ENCODE peak calls at places on chromosomes 7 and 10, in six cellular contexts. V is IMR-90, B is SK-N-SH, K is fibroblast of lung, J is H9, Z is HepG2. F is an unnamed sample.

GRCh38 chr10:62690703-62691102 is 113.8 kb upstream of the ADO start:
- DNase-seq in B (no peak), Z (no peak), V (no peak), J (peak; percentile 35), K (no peak), F (no peak)

GRCh38 chr10:72173635-72174296 is 42.0 kb upstream of the ANAPC16 start:
- DNase-seq in B (peak; percentile 37), K (peak; percentile 25), V (peak; percentile 13), Z (peak; percentile 42), J (no peak), F (no peak)

GRCh38 chr7:15751191-15751701 is 64.8 kb upstream of the MEOX2 start:
- DNase-seq in V (no peak), Z (no peak), B (no peak), J (no peak), K (peak; percentile 24), F (no peak)

GRCh38 chr10:74244097-74244685 is 93.2 kb downstream of the ADK start:
- DNase-seq in B (peak; percentile 11), Z (peak; percentile 7), J (no peak), K (peak; percentile 84), V (peak; percentile 73), F (no peak)

GRCh38 chr7:18495412-18496335 is at the start of gene HDAC9:
- DNase-seq in K (peak; percentile 25), J (peak; percentile 66), V (peak; percentile 48), Z (no peak), B (peak; percentile 49), F (peak; percentile 51)

GRCh38 chr10:35384265-35384868 is 48.1 kb downstream of the CCNY start:
- DNase-seq in B (no peak), V (peak; percentile 20), K (no peak), Z (no peak), J (no peak), F (peak; percentile 39)

GRCh38 chr10:86349474-86349873 is 17.1 kb downstream of the GRID1 start:
- DNase-seq in Z (peak; percentile 60), V (no peak), J (peak; percentile 87), B (peak; percentile 70), K (no peak), F (no peak)

GRCh38 chr7:112045222-112045621 is 161.0 kb downstream of the DOCK4 start:
- DNase-seq in B (no peak), K (no peak), J (no peak), V (no peak), Z (no peak), F (no peak)

GRCh38 chr10:58588673-58589265 is 76.1 kb downstream of the BICC1 start:
- DNase-seq in V (no peak), Z (no peak), J (peak; percentile 62), K (no peak), B (no peak), F (peak; percentile 35)

DNA sequence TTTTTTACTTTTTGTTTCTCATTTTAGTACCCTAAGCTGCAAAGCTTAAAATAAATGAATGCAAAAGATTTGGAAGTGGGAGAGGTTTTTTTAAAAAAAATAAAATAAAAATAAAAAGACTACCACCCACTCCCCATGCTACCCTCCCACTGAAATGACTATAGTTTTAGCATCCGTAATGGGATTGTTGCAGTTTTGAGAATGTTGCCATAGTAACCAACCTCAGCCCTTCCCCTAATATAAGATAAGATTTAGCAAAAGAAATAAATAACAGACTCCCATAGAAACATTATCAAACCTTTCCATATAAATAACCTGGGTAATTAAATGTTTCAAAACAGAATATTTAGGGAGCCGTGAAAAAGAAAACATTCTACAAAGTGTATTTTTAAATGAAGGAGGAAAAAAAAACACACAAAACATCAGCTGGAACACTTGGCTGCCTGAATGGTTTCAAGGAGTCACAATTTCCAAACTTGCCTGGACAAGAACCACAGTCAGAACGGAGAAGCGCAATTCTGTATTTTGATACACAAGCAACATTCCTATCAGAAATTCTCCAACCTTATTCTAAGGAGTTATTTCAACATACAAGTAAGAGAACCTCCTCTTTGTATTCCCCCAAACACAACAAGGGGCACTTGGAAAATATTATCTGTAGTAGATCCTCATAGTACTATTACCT is 57.4 kb downstream of the DGKI start:
- DNase-seq in K (no peak), V (no peak), J (no peak), B (peak; percentile 27), Z (no peak), F (peak; percentile 61)
- H3K9ac ChIP-seq in K (no peak overlapping the region), V (no peak overlapping the region), J (no peak overlapping the region), B (no peak overlapping the region), Z (no peak overlapping the region), F (peak overlapping the region; percentile 7)

DNA sequence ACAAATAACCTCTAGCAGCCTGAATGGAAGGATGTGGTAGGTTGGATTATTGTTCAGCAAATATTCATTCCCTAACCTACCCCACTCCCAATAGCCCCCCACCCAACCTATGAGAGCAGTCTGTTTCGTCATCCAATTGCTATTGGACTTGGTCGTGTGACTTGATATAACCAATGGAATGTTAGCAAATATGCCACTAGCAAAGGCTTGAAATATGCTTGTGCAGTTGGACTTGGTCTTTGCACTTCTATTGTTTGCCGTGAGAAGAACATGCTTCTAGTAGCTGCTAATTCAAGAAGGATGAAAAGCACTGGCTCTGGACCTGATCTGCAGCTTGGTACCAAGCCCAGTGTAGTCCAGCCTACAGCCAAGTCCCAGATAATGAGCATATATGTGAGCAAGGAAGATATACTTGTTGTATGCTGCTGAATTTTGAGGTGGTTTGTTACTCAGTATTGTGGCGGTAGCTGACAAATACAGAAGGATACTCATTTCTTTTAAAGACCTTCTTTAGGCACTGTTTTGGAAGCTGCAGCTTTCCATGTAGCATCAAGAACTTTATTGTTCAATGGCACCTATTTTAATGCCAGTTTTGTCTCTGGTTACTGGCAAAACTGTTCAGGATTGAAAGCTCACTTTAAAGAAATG is 180.4 kb downstream of the EXOC4 start:
- DNase-seq in B (no peak), J (no peak), K (no peak), V (no peak), Z (peak; percentile 71), F (no peak)
- H4K20me1 ChIP-seq in B (no peaks in the 10 kb centered on the region), J (no peaks in the 10 kb centered on the region), K (no peaks in the 10 kb centered on the region), V (no peaks in the 10 kb centered on the region), Z (peaks cover 3% of the 10 kb centered on the region), F (no peaks in the 10 kb centered on the region)

GRCh38 chr10:21021843-21022594 is 124.9 kb upstream of the NEBL start:
- DNase-seq in K (no peak), J (peak; percentile 32), B (no peak), Z (peak; percentile 44), V (no peak), F (no peak)
- H3K9ac ChIP-seq in K (no peak overlapping the region), J (no peak overlapping the region), B (no peak overlapping the region), Z (no peak overlapping the region), V (no peak overlapping the region), F (no peak overlapping the region)

GRCh38 chr7:6392712-6393666 is 54.8 kb downstream of the DAGLB start:
- DNase-seq in B (no peak), Z (no peak), J (no peak), V (peak; percentile 77), K (peak; percentile 94), F (peak; percentile 76)
- H4K20me1 ChIP-seq in B (peaks cover 99% of the 10 kb centered on the region), Z (peaks cover 43% of the 10 kb centered on the region), J (no peaks in the 10 kb centered on the region), V (peaks cover 92% of the 10 kb centered on the region), K (peaks cover 5% of the 10 kb centered on the region), F (peaks cover 8% of the 10 kb centered on the region)

F was measured in mammary epithelial cell.